ENCODE peak calls at places on chromosomes 7 and 10, in four cellular contexts. S, E, M and C are unnamed samples. For H3K36me3, the result is how much of the 10 kb centered on the place peaks cover.

GRCh38 chr7:131570401-131570800 is 14.0 kb upstream of the PODXL start:
- DNase-seq in M (no peak), E (no peak), S (no peak), C (no peak)

GRCh38 chr7:92633211-92633906 is 43.2 kb upstream of the FAM133B start:
- DNase-seq in E (no peak), M (no peak), S (no peak), C (no peak)

GRCh38 chr7:2882111-2882510 is 38.0 kb upstream of the GNA12 start:
- DNase-seq in M (no peak), E (no peak), S (no peak), C (no peak)

GRCh38 chr10:22779331-22780019 is 65.1 kb upstream of the PIP4K2A start:
- DNase-seq in M (no peak), S (no peak), E (no peak), C (no peak)

GRCh38 chr7:73972614-73973013 is 55.4 kb upstream of the ELN start:
- DNase-seq in M (no peak), S (peak), E (peak), C (no peak)

GRCh38 chr7:106957766-106958165 is 86.7 kb upstream of the PRKAR2B start:
- DNase-seq in M (no peak), S (no peak), E (no peak), C (peak)

GRCh38 chr7:2757904-2758672 is 70.1 kb downstream of the AMZ1 start:
- DNase-seq in M (no peak), E (no peak), S (no peak), C (no peak)

GRCh38 chr7:103689262-103689661 is 243.3 kb upstream of the SLC26A5 start:
- DNase-seq in E (no peak), M (no peak), S (no peak), C (no peak)

GRCh38 chr7:46478046-46478445 is 557.0 kb upstream of the IGFBP3 start:
- DNase-seq in S (no peak), E (no peak), M (no peak), C (no peak)

GRCh38 chr7:12801107-12801506 is 113.7 kb downstream of the ARL4A start:
- DNase-seq in S (no peak), M (no peak), E (no peak), C (no peak)

GRCh38 chr7:106258789-106259188 is 26.0 kb downstream of the NAMPT start:
- DNase-seq in E (no peak), S (no peak), M (no peak), C (no peak)

GRCh38 chr7:26860361-26860760 is 4.0 kb downstream of the SKAP2 start:
- DNase-seq in E (no peak), S (no peak), M (no peak), C (no peak)

GRCh38 chr10:121244791-121245190 is 353.5 kb downstream of the FGFR2 start:
- DNase-seq in M (no peak), S (no peak), E (no peak), C (no peak)

GRCh38 chr7:113085781-113086390 is 741 bp downstream of the GPR85 start:
- DNase-seq in M (no peak), S (no peak), E (no peak), C (no peak)

GRCh38 chr7:47100815-47101435 is 481.0 kb downstream of the TNS3 start:
- DNase-seq in M (no peak), S (no peak), E (peak), C (peak)

GRCh38 chr7:98571986-98572385 is 45.1 kb upstream of the NPTX2 start:
- DNase-seq in E (no peak), S (no peak), M (no peak), C (no peak)

GRCh38 chr10:110495731-110496552 is 1.8 kb upstream of the DUSP5 start:
- DNase-seq in E (peak), M (no peak), S (peak), C (no peak)

GRCh38 chr10:124744047-124744687 is at the start of gene FAM53B:
- DNase-seq in S (peak), E (peak), M (peak), C (peak)

GRCh38 chr7:124728610-124729009 is 37.0 kb downstream of the GPR37 start:
- DNase-seq in S (no peak), E (no peak), M (no peak), C (no peak)

GRCh38 chr10:74909665-74910064 is 83.3 kb downstream of the KAT6B start:
- DNase-seq in S (no peak), E (no peak), M (no peak), C (no peak)

GRCh38 chr7:141593134-141593533 is 41.9 kb downstream of the AGK start:
- DNase-seq in E (no peak), S (no peak), M (no peak), C (no peak)

GRCh38 chr10:72171175-72171630 is 44.6 kb upstream of the ANAPC16 start:
- DNase-seq in S (no peak), E (peak), M (no peak), C (no peak)

GRCh38 chr7:150642926-150643325 is 10.7 kb upstream of the GIMAP6 start:
- DNase-seq in M (no peak), S (no peak), E (no peak), C (no peak)

GRCh38 chr10:49458869-49459268 is 63.0 kb upstream of the DRGX start:
- DNase-seq in M (no peak), S (no peak), E (no peak), C (no peak)

GRCh38 chr10:49463605-49464004 is 67.7 kb upstream of the DRGX start:
- DNase-seq in S (no peak), M (no peak), E (no peak), C (no peak)

GRCh38 chr10:49457686-49458085 is 61.8 kb upstream of the DRGX start:
- DNase-seq in S (no peak), E (no peak), M (no peak), C (no peak)
- H3K36me3 ChIP-seq in S (under half), E (under half), M (under half), C (under half)

DNA sequence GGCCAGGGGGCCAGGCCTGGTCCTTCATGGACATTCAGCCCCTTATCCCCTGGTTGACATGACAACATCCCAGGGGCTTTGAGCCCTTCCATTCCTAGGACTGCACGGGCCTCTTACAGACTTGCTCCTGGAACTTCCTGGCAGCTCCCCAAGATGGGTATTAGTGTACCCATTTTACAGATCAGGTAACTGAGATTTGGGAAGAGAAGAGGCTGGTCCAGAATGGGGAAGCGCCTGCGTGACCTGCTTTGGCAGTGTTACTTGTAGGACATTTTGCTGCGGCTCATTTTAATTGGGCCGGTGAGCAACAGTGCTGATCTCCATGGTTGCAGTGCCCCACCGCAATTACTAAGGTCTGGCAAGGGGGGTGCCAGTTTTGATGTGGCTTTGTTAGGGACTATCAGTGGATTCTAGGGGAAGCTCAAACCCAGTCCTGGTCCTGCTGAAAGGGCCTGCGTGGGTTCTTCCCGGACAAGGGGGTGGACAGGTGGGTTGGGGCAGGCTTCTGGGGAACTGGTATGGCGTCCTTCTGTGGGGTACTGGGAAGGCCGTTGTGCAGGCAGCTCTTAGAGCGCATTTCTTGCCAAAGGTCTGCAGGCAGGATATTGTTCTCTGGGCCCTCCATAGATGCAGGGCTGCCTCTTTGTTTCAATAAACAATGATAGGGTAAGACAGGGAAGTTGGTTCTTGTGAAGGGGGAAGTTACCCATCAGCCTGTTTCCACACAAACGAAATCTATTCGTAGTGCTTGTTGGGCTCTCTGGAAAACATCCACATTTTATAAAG is 137.6 kb downstream of the RGS10 start:
- DNase-seq in E (no peak), M (no peak), S (no peak), C (no peak)
- H3K27ac ChIP-seq in E (peak), M (no peak), S (peak), C (no peak)

GRCh38 chr7:15755061-15755460 is 68.6 kb upstream of the MEOX2 start:
- DNase-seq in M (no peak), E (no peak), S (no peak), C (no peak)

GRCh38 chr7:15753834-15754600 is 67.5 kb upstream of the MEOX2 start:
- DNase-seq in M (no peak), E (no peak), S (no peak), C (no peak)

DNA sequence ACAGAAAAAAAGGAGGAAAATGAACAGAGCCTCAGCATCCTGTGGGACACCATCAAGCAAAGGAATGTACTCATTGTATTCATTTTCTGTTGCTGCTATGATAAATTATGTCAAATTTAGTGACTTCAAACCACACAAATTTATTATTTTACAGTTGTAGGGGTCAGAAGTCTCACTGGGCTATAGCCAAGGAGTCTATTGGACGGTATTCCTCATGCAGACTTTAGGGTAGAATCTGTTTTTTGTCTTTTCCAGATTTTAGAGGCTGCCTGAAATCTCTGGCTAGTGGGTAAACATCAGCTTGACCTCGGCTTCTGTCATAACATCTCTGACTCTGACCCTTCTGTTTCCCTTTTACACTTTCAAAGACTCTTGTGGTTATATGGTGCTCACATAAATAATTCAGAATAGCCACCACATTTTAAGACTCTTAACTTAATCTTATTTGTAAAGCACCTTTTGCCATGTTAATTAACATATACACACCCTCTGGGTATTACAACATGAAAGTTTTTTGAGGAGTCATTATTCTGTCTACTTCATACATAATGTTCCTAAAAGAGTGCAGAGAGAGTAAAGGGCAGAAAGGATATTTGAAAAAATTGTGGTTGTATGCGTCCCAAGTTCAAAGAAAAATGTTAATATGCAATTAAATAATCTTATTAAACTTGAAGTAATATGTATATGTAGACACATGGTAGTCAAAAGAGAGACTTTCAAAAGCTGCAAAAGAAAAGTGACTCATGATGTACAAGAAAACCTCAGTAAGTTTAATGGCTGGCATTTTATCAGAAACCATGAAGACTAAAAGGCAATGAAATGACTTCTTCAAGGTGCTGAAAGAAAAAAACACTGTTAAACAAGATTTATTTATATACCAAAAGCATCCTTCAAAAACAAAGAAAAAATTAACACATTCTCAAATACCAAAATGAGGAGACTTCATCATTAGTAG is 70.8 kb upstream of the MEOX2 start:
- DNase-seq in S (no peak), E (no peak), M (no peak), C (no peak)
- H3K36me3 ChIP-seq in S (under half), E (under half), M (under half), C (under half)

GRCh38 chr10:43417950-43418768 is 9.2 kb upstream of the HNRNPF start:
- DNase-seq in S (no peak), E (no peak), M (peak), C (peak)
- H3K27ac ChIP-seq in S (no peak), E (peak), M (peak), C (peak)